ENCODE peak calls at places on chromosome 1, in eight cellular contexts. Q, R, M, F, I, A, P and T are unnamed samples.

GRCh38 chr1:212452323-212453155 is 19.8 kb downstream of the NENF start:
- DNase-seq in A (peak), Q (no peak), R (peak), F (no peak), M (peak), I (no peak), P (no peak), T (no peak)

GRCh38 chr1:150168960-150169565 is 19.3 kb downstream of the PLEKHO1 start:
- DNase-seq in A (peak), Q (peak), I (peak), F (peak), R (peak), M (peak), P (peak), T (peak)

GRCh38 chr1:29837306-29837646 is 601.0 kb downstream of the PTPRU start:
- DNase-seq in R (no peak), P (no peak), I (no peak), Q (no peak), F (no peak), M (no peak), A (no peak), T (no peak)

GRCh38 chr1:230797376-230798186 is 50.4 kb downstream of the CAPN9 start:
- DNase-seq in R (peak), F (peak), I (peak), Q (no peak), P (peak), A (peak), M (peak), T (no peak)

GRCh38 chr1:35691571-35692220 is 27.0 kb downstream of the C1orf216 start:
- DNase-seq in P (no peak), M (no peak), Q (no peak), R (no peak), F (no peak), A (no peak), I (no peak), T (no peak)

GRCh38 chr1:15951341-15952153 is 24.4 kb downstream of the ZBTB17 start:
- DNase-seq in P (peak), M (peak), Q (no peak), R (no peak), I (no peak), F (no peak), A (peak), T (no peak)

GRCh38 chr1:238205045-238205662 is 314.4 kb upstream of the ZP4 start:
- DNase-seq in P (no peak), Q (no peak), R (no peak), I (no peak), M (no peak), A (no peak), F (no peak), T (no peak)

GRCh38 chr1:65067491-65068201 is 80.4 kb upstream of the AK4 start:
- DNase-seq in M (peak), R (peak), A (peak), Q (peak), I (peak), P (peak), F (peak), T (no peak)

GRCh38 chr1:9263984-9264929 is 28.4 kb upstream of the SPSB1 start:
- DNase-seq in I (no peak), Q (no peak), A (no peak), M (no peak), P (no peak), F (no peak), R (no peak), T (no peak)

GRCh38 chr1:6986281-6986680 is 201.0 kb downstream of the CAMTA1 start:
- DNase-seq in F (no peak), M (no peak), I (no peak), A (no peak), P (no peak), R (no peak), Q (no peak), T (no peak)

GRCh38 chr1:7420706-7421105 is 350.4 kb upstream of the VAMP3 start:
- DNase-seq in M (no peak), A (no peak), I (no peak), P (peak), F (peak), Q (no peak), R (no peak), T (no peak)

GRCh38 chr1:195886000-195886399 is 722.2 kb downstream of the KCNT2 start:
- DNase-seq in P (no peak), A (no peak), R (no peak), Q (no peak), F (no peak), I (no peak), M (no peak), T (no peak)

GRCh38 chr1:156970017-156970416 is 49.6 kb downstream of the LRRC71 start:
- DNase-seq in F (no peak), P (no peak), R (no peak), M (peak), A (peak), I (no peak), Q (no peak), T (no peak)

GRCh38 chr1:171127481-171127880 is 36.8 kb downstream of the FMO3 start:
- DNase-seq in F (no peak), Q (no peak), R (no peak), M (peak), A (peak), P (no peak), I (no peak), T (no peak)

GRCh38 chr1:85134583-85135455 is 66.0 kb downstream of the SYDE2 start:
- DNase-seq in A (peak), R (no peak), Q (peak), M (peak), F (no peak), I (no peak), P (no peak), T (no peak)

GRCh38 chr1:24639881-24640280 is 3.2 kb upstream of the SRRM1 start:
- DNase-seq in A (no peak), M (no peak), F (no peak), P (no peak), I (no peak), Q (no peak), R (no peak), T (no peak)

GRCh38 chr1:40592107-40592773 is 60.8 kb downstream of the ZNF684 start:
- DNase-seq in P (no peak), Q (no peak), F (no peak), A (peak), R (peak), I (peak), M (peak), T (no peak)

GRCh38 chr1:172148213-172148612 is 272.3 kb upstream of the C1orf105 start:
- DNase-seq in Q (no peak), F (no peak), M (no peak), P (no peak), A (no peak), I (no peak), R (no peak), T (no peak)

GRCh38 chr1:169102567-169102966 is 3.9 kb upstream of the ATP1B1 start:
- DNase-seq in F (no peak), P (no peak), I (no peak), A (peak), R (no peak), Q (peak), M (peak), T (no peak)

GRCh38 chr1:214551052-214551435 is 358 bp downstream of the PTPN14 start:
- DNase-seq in I (no peak), R (peak), Q (peak), M (peak), A (no peak), P (no peak), F (peak), T (no peak)

GRCh38 chr1:113849072-113849471 is 22.4 kb downstream of the PTPN22 start:
- DNase-seq in F (no peak), Q (no peak), R (no peak), P (no peak), M (no peak), I (no peak), A (peak), T (no peak)

GRCh38 chr1:87428883-87429282 is 100.2 kb downstream of the LMO4 start:
- DNase-seq in A (no peak), M (no peak), F (no peak), Q (no peak), I (no peak), P (no peak), R (no peak), T (no peak)

GRCh38 chr1:244796719-244797406 is 38.6 kb upstream of the COX20 start:
- DNase-seq in Q (no peak), P (peak), M (peak), R (peak), F (no peak), I (peak), A (peak), T (peak)

GRCh38 chr1:235226933-235227332 is 65.9 kb upstream of the RBM34 start:
- DNase-seq in R (no peak), P (no peak), F (no peak), A (no peak), M (no peak), Q (no peak), I (no peak), T (no peak)

GRCh38 chr1:3900150-3900968 is at the start of gene C1orf174:
- DNase-seq in Q (peak), F (peak), M (peak), R (peak), I (peak), P (peak), A (peak), T (peak)

GRCh38 chr1:155049651-155050559 is 1.2 kb upstream of the ADAM15 start:
- DNase-seq in F (no peak), P (no peak), M (peak), R (no peak), I (no peak), Q (no peak), A (peak), T (no peak)

GRCh38 chr1:34926894-34927293 is 2.6 kb downstream of the DLGAP3 start:
- DNase-seq in P (no peak), F (no peak), Q (no peak), M (no peak), I (no peak), A (no peak), R (no peak), T (no peak)

GRCh38 chr1:99956755-99957154 is 13.0 kb upstream of the SLC35A3 start:
- DNase-seq in P (no peak), A (peak), M (peak), F (no peak), R (no peak), Q (no peak), I (no peak), T (no peak)

GRCh38 chr1:44002606-44003157 is 11.3 kb downstream of the CCDC24 start:
- DNase-seq in Q (no peak), F (no peak), I (no peak), A (no peak), R (no peak), M (no peak), P (no peak), T (no peak)

GRCh38 chr1:183473286-183473536 is 912 bp downstream of the SMG7 start:
- DNase-seq in M (no peak), A (no peak), I (no peak), F (no peak), Q (no peak), P (no peak), R (no peak), T (no peak)

GRCh38 chr1:12424150-12424549 is 193.9 kb downstream of the DHRS3 start:
- DNase-seq in R (no peak), P (no peak), Q (no peak), A (peak), I (no peak), M (peak), F (no peak), T (no peak)

GRCh38 chr1:15797614-15798390 is 9.6 kb downstream of the UQCRHL start:
- DNase-seq in Q (no peak), R (no peak), F (no peak), M (peak), A (peak), P (no peak), I (peak), T (no peak)

GRCh38 chr1:248828845-248829244 is 3.1 kb upstream of the SH3BP5L start:
- DNase-seq in R (no peak), P (no peak), Q (no peak), F (no peak), M (peak), I (peak), A (peak), T (no peak)

GRCh38 chr1:174747613-174748012 is 252.1 kb upstream of the CACYBP start:
- DNase-seq in I (no peak), P (no peak), M (no peak), F (no peak), A (no peak), R (no peak), Q (no peak), T (no peak)

GRCh38 chr1:151061012-151061401 is 810 bp downstream of the MLLT11 start:
- DNase-seq in R (no peak), A (no peak), P (no peak), M (no peak), F (no peak), Q (no peak), I (peak), T (no peak)

DNA sequence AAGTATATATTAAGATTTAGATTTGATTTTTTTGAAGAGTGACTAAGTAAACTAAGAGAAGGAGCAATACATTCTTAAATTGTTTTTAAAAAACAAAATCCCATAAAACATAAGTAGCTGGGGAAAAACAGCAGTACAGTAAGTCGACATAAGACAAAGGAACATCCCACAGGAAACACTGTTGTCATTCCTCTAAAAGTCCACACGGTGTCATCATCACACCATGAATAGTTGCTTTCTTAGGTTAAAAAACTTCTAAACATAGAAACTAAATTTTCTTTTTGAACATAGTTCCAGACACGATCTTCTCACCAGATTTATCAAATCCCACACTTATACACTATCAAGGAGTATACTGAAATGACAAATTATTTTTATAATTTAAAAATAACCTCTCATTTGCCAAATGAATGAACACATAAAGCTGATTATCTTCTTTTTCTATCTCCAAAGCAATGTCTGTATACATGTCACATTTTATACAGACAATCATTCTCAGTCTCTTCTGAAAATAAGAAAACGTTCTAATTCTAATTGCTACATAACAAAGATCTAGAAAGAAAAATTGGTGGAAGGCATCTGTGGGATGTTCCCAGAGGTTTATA is 15.8 kb downstream of the ODF2L start:
- DNase-seq in P (no peak), M (peak), A (peak), Q (no peak), F (no peak), R (no peak), I (peak), T (no peak)
- TF ChIP-seq CTCF in P (peak), M (peak), A (peak), Q (peak), F (peak), R (peak), I (peak), T (no peak)

DNA sequence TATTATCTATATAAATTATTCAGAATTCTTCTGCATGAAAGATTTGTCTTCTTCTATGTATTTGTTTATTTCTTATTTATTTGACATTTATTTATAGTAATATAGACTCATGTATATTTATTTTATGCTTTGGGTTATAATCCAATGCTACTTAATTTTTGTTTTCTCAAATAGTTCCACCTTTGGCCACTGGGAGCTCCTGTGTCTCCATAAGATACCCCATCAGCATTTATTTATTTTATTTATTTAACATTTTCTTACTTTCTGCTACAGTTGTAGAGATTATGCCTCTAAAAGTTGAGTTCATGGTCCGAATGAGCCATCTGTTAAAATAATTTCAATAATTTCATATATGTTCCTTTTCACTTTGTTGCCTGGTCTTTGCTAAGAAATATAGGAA is 289.4 kb downstream of the ADGRL2 start:
- DNase-seq in P (no peak), F (no peak), M (peak), Q (no peak), I (no peak), R (no peak), A (peak), T (no peak)
- TF ChIP-seq CTCF in P (no peak), F (peak), M (peak), Q (peak), I (peak), R (peak), A (peak), T (no peak)

DNA sequence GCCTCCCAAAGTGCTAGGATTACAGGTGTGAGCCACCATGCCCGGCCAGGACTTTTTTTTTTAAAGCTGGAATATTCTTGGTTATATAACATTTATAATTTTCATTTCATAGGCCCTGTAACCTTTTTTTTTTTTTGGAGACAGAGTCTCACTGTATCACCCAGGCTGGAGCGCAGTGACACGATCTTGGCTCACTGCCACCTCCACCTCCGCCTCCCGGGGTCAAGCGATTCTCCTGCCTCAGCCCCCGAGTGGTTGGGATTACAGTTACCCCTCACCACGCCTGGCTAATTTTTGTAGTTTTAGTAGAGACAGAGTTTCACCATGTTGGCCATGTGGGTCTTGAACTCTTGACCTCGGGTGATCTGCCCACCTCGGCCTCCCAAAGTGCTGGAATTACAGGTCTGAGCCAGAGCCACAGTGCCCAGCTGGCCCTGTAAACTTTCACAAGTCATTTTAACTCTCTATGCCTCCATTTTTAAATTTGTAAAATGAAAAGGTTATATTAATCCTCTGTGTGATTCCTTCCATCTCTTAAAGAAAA is 12.7 kb downstream of the ZYG11B start:
- DNase-seq in I (no peak), F (no peak), M (no peak), Q (no peak), P (no peak), R (peak), A (no peak), T (no peak)
- TF ChIP-seq CTCF in I (no peak), F (no peak), M (no peak), Q (no peak), P (no peak), R (no peak), A (no peak), T (no peak)

GRCh38 chr1:109151146-109151545 is 37.2 kb downstream of the ELAPOR1 start:
- DNase-seq in R (peak), Q (no peak), F (no peak), I (peak), P (peak), A (peak), M (peak), T (no peak)
- TF ChIP-seq CTCF in R (no peak), Q (no peak), F (no peak), I (no peak), P (no peak), A (no peak), M (no peak), T (no peak)